ENCODE peak calls at places on chromosomes 5 and 9, in five cellular contexts. M is ovary; K is stimulated activated CD8-positive, alpha-beta memory T cell treated with anti-CD3 and anti-CD28 coated beads, Interleukin-4, amount 100 ng/mL, for 24 hours; F is SK-N-SH; S is stimulated activated naive CD4-positive, alpha-beta T cell. L is an unnamed sample.

GRCh38 chr5:130773813-130774212 is 391.2 kb downstream of the HINT1 start:
- DNase-seq in M (no peak), K (no peak), F (no peak), S (no peak), L (no peak)

GRCh38 chr5:150577378-150577777 is 63.1 kb upstream of the SYNPO start:
- DNase-seq in M (peak; percentile 13), K (no peak), F (no peak), S (no peak), L (no peak)

GRCh38 chr5:96318569-96319100 is 114.4 kb downstream of the PCSK1 start:
- DNase-seq in M (no peak), K (no peak), F (no peak), S (no peak), L (peak; percentile 17)

GRCh38 chr9:81116340-81117207 is 572.8 kb downstream of the TLE1 start:
- DNase-seq in M (no peak), K (no peak), F (no peak), S (no peak), L (no peak)

GRCh38 chr5:177405312-177405711 is 4.1 kb downstream of the F12 start:
- DNase-seq in M (no peak), K (no peak), F (no peak), S (no peak), L (no peak)

GRCh38 chr9:36870960-36871359 is 163.1 kb downstream of the PAX5 start:
- DNase-seq in M (no peak), K (no peak), F (no peak), S (no peak), L (peak; percentile 70)

GRCh38 chr5:79241535-79241979 is 5.6 kb downstream of the JMY start:
- DNase-seq in M (no peak), K (no peak), F (no peak), S (no peak), L (no peak)

GRCh38 chr9:121655231-121655755 is 3.9 kb downstream of the DAB2IP start:
- DNase-seq in M (no peak), K (no peak), F (no peak), S (no peak), L (no peak)